ENCODE peak calls at places on chromosomes 12 and 14, in seven cellular contexts. X, Q, K, D, W, B and I are unnamed samples.

GRCh38 chr14:101350021-101350420 is 211.3 kb upstream of the DIO3 start:
- DNase-seq in X (no peak), Q (no peak), K (no peak), D (no peak), W (no peak), B (no peak), I (no peak)

GRCh38 chr14:20683896-20684661 is at the start of gene RNASE4:
- DNase-seq in X (peak), Q (peak), K (peak), D (peak), W (peak), B (peak), I (peak)

GRCh38 chr12:91105807-91106206 is 5.5 kb downstream of the LUM start:
- DNase-seq in X (no peak), Q (no peak), K (no peak), D (no peak), W (no peak), B (no peak), I (no peak)

GRCh38 chr12:82758743-82759142 is 72.0 kb downstream of the TMTC2 start:
- DNase-seq in X (no peak), Q (no peak), K (peak), D (no peak), W (no peak), B (no peak), I (no peak)

GRCh38 chr14:101355284-101355683 is 206.0 kb upstream of the DIO3 start:
- DNase-seq in X (no peak), Q (no peak), K (no peak), D (no peak), W (no peak), B (no peak), I (no peak)

GRCh38 chr14:75806247-75806876 is 145.3 kb downstream of the TTLL5 start:
- DNase-seq in X (no peak), Q (no peak), K (no peak), D (no peak), W (no peak), B (no peak), I (no peak)

GRCh38 chr14:50836515-50836914 is 5.6 kb upstream of the NIN start:
- DNase-seq in X (no peak), Q (no peak), K (no peak), D (no peak), W (no peak), B (no peak), I (no peak)

GRCh38 chr12:13200841-13201240 is 4.3 kb downstream of the EMP1 start:
- DNase-seq in X (no peak), Q (no peak), K (no peak), D (no peak), W (no peak), B (no peak), I (no peak)

GRCh38 chr12:105931104-105931503 is 207.7 kb downstream of the NUAK1 start:
- DNase-seq in X (no peak), Q (no peak), K (no peak), D (no peak), W (no peak), B (no peak), I (no peak)

GRCh38 chr12:40098406-40099145 is 7.3 kb downstream of the SLC2A13 start:
- DNase-seq in X (no peak), Q (no peak), K (no peak), D (no peak), W (no peak), B (no peak), I (no peak)
- TF ChIP-seq JUND in X (no peak), Q (no peak), K (no peak), D (no peak), W (no peak), B (no peak), I (no peak)

DNA sequence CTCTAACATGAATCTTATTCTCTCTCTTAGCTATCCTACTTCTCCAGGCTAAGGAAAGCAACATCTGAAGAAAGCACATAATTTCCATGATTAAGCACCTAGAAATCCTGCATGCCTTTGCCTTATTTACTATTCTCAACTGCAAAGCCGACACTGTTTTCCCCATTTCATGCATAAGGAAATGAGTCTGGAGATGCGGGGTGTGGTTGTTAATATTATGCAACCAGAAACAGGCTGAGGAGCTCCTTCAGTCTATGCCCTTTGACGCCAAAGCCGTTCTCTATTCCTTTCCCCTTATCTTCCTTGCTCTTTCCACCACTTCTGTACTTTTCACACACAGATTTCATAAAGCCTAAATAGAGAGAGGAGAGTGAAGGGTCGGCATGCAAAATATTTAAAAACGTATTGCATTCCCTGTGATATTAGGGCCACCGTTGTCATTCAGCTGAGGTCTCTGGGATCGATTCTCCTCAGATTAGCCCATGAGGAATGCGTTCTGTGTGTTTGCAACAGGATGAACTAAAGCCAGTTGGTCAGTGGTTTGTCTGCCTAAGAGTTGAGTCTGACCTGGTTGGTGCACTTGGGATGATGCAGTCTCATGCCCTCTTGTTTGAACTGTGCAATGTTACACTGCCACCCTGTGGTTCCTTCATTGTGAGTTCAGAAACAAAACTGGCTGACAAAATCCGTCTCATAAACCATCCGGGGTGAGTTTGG is 53.1 kb upstream of the PLEKHG7 start:
- DNase-seq in X (peak), Q (peak), K (peak), D (peak), W (peak), B (peak), I (peak)
- TF ChIP-seq JUND in X (no peak), Q (no peak), K (no peak), D (no peak), W (no peak), B (no peak), I (no peak)

DNA sequence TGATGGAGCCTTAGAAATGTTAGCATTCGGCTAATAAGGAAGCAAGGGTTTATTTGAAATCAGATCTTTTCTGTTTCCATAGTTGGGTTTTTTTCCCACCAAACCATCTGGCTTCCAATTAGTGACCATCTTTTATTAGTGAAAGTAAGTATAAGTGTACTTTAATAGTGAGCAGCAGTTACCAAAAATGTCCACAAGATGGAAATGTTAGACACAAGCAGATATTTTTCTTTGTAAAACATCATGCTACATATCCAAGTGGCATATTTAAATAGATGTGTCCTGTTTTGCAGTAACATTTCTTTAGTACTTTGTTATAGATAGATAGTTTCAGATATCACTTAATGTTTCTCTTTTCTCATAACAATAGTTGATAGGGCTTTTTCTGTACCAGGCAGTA is 28.8 kb downstream of the YEATS4 start:
- DNase-seq in X (peak), Q (no peak), K (peak), D (peak), W (no peak), B (peak), I (peak)
- TF ChIP-seq JUND in X (no peak), Q (no peak), K (no peak), D (no peak), W (no peak), B (no peak), I (no peak)

GRCh38 chr12:1553987-1554982 is 40.1 kb downstream of the FBXL14 start:
- DNase-seq in X (no peak), Q (no peak), K (no peak), D (no peak), W (peak), B (no peak), I (no peak)
- TF ChIP-seq JUND in X (no peak), Q (no peak), K (no peak), D (no peak), W (peak), B (no peak), I (no peak)

GRCh38 chr14:74531467-74531866 is 37.9 kb downstream of the ISCA2 start:
- DNase-seq in X (peak), Q (peak), K (peak), D (peak), W (no peak), B (peak), I (peak)
- TF ChIP-seq JUND in X (no peak), Q (no peak), K (no peak), D (no peak), W (no peak), B (no peak), I (no peak)